ENCODE peak calls at places on chromosomes 3 and 15, in eight cellular contexts. L, A, D, B, R, I, F and U are unnamed samples.

GRCh38 chr3:104596551-104596950 is 770.2 kb upstream of the ALCAM start:
- DNase-seq in L (peak; percentile 50), A (no peak), D (no peak), B (no peak), R (peak; percentile 23), I (no peak), F (peak; percentile 81), U (no peak)

GRCh38 chr3:64668582-64669510 is 19.0 kb downstream of the ADAMTS9 start:
- DNase-seq in L (no peak), A (no peak), D (no peak), B (peak; percentile 29), R (no peak), I (no peak), F (no peak), U (no peak)

GRCh38 chr3:44966795-44967278 is 9.1 kb downstream of the ZDHHC3 start:
- DNase-seq in L (no peak), A (no peak), D (no peak), B (no peak), R (no peak), I (no peak), F (no peak), U (no peak)

GRCh38 chr3:44048196-44048924 is 193.3 kb upstream of the TOPAZ1 start:
- DNase-seq in L (no peak), A (no peak), D (no peak), B (no peak), R (no peak), I (no peak), F (peak; percentile 46), U (no peak)

GRCh38 chr15:82964890-82965289 is 12.4 kb upstream of the HOMER2 start:
- DNase-seq in L (no peak), A (no peak), D (no peak), B (no peak), R (no peak), I (no peak), F (no peak), U (no peak)

GRCh38 chr3:30733229-30733628 is 126.8 kb downstream of the TGFBR2 start:
- DNase-seq in L (no peak), A (no peak), D (no peak), B (no peak), R (no peak), I (no peak), F (no peak), U (no peak)

GRCh38 chr15:91961357-91961756 is 107.8 kb downstream of the SLCO3A1 start:
- DNase-seq in L (no peak), A (no peak), D (no peak), B (no peak), R (no peak), I (no peak), F (no peak), U (no peak)

GRCh38 chr3:53230041-53230621 is 25.7 kb downstream of the TKT start:
- DNase-seq in L (no peak), A (no peak), D (no peak), B (no peak), R (no peak), I (no peak), F (peak; percentile 51), U (no peak)